ENCODE peak calls at places on chromosome 7, in seven cellular contexts. G is H9, X is mesendoderm, U is neuronal stem cell, F is IMR-90, R is trophoblast cell, E is H1. I is an unnamed sample.

GRCh38 chr7:30933124-30933893 is 21.7 kb downstream of the AQP1 start:
- DNase-seq in G (no peak), X (peak), U (no peak), F (no peak), R (no peak), E (no peak), I (no peak)

GRCh38 chr7:157494506-157495176 is 157.8 kb downstream of the DNAJB6 start:
- DNase-seq in G (no peak), X (no peak), U (no peak), F (no peak), R (no peak), E (no peak), I (no peak)

GRCh38 chr7:32163141-32163806 is 93.1 kb upstream of the PDE1C start:
- DNase-seq in G (no peak), X (peak), U (no peak), F (peak), R (peak), E (no peak), I (peak)

GRCh38 chr7:105261689-105262088 is 127.0 kb downstream of the SRPK2 start:
- DNase-seq in G (no peak), X (peak), U (no peak), F (peak), R (no peak), E (no peak), I (peak)

GRCh38 chr7:99779949-99780348 is 4.0 kb downstream of the CYP3A4 start:
- DNase-seq in G (no peak), X (no peak), U (no peak), F (no peak), R (peak), E (no peak), I (no peak)

GRCh38 chr7:99224263-99224947 is 16.5 kb upstream of the KPNA7 start:
- DNase-seq in G (no peak), X (peak), U (no peak), F (peak), R (peak), E (no peak), I (no peak)

GRCh38 chr7:132393789-132394261 is 182.4 kb downstream of the PLXNA4 start:
- DNase-seq in G (no peak), X (no peak), U (no peak), F (no peak), R (no peak), E (no peak), I (no peak)

GRCh38 chr7:135169936-135170222 is 628 bp downstream of the CYREN start:
- DNase-seq in G (no peak), X (no peak), U (no peak), F (no peak), R (peak), E (no peak), I (no peak)

GRCh38 chr7:13829914-13830603 is 159.4 kb downstream of the ETV1 start:
- DNase-seq in G (no peak), X (no peak), U (no peak), F (peak), R (no peak), E (no peak), I (peak)

GRCh38 chr7:102201576-102201975 is 85.1 kb upstream of the SH2B2 start:
- DNase-seq in G (no peak), X (no peak), U (no peak), F (no peak), R (no peak), E (no peak), I (no peak)

GRCh38 chr7:133827707-133828580 is 299.2 kb upstream of the LRGUK start:
- DNase-seq in G (no peak), X (peak), U (no peak), F (peak), R (no peak), E (no peak), I (no peak)

GRCh38 chr7:137471128-137471527 is 127.6 kb upstream of the PTN start:
- DNase-seq in G (no peak), X (no peak), U (no peak), F (no peak), R (no peak), E (no peak), I (no peak)

GRCh38 chr7:141648276-141649114 is 53.5 kb downstream of the DENND11 start:
- DNase-seq in G (no peak), X (no peak), U (no peak), F (no peak), R (no peak), E (no peak), I (no peak)

GRCh38 chr7:128743112-128743772 is 4.1 kb downstream of the CALU start:
- DNase-seq in G (no peak), X (no peak), U (no peak), F (no peak), R (peak), E (no peak), I (peak)

GRCh38 chr7:30816291-30817059 is 45.3 kb downstream of the MINDY4 start:
- DNase-seq in G (no peak), X (no peak), U (no peak), F (no peak), R (no peak), E (no peak), I (no peak)

GRCh38 chr7:77940647-77941046 is 142.1 kb downstream of the PHTF2 start:
- DNase-seq in G (no peak), X (peak), U (peak), F (peak), R (peak), E (no peak), I (peak)

GRCh38 chr7:116501425-116502167 is 2.1 kb downstream of the CAV2 start:
- DNase-seq in G (no peak), X (no peak), U (no peak), F (peak), R (peak), E (no peak), I (no peak)

GRCh38 chr7:141563956-141564623 is 12.9 kb downstream of the AGK start:
- DNase-seq in G (peak), X (peak), U (no peak), F (no peak), R (no peak), E (no peak), I (no peak)

GRCh38 chr7:24200407-24200806 is 83.6 kb upstream of the NPY start:
- DNase-seq in G (no peak), X (no peak), U (no peak), F (no peak), R (no peak), E (no peak), I (no peak)

GRCh38 chr7:17584822-17585221 is 286.4 kb downstream of the AHR start:
- DNase-seq in G (no peak), X (no peak), U (no peak), F (peak), R (no peak), E (no peak), I (peak)

GRCh38 chr7:132080967-132081668 is 495.2 kb downstream of the PLXNA4 start:
- DNase-seq in G (no peak), X (no peak), U (no peak), F (peak), R (no peak), E (no peak), I (no peak)

GRCh38 chr7:24123061-24123460 is 160.9 kb upstream of the NPY start:
- DNase-seq in G (no peak), X (no peak), U (no peak), F (no peak), R (no peak), E (no peak), I (peak)

GRCh38 chr7:151231964-151232271 is 365 bp upstream of the CHPF2 start:
- DNase-seq in G (no peak), X (no peak), U (no peak), F (no peak), R (no peak), E (no peak), I (no peak)

GRCh38 chr7:81621893-81622292 is 148.0 kb downstream of the HGF start:
- DNase-seq in G (no peak), X (no peak), U (no peak), F (no peak), R (no peak), E (no peak), I (no peak)

GRCh38 chr7:123865517-123866117 is 20.6 kb downstream of the HYAL4 start:
- DNase-seq in G (peak), X (peak), U (peak), F (peak), R (peak), E (no peak), I (peak)

GRCh38 chr7:36129048-36129534 is 24.0 kb upstream of the EEPD1 start:
- DNase-seq in G (no peak), X (no peak), U (no peak), F (peak), R (no peak), E (no peak), I (peak)

GRCh38 chr7:47503283-47503682 is 78.6 kb downstream of the TNS3 start:
- DNase-seq in G (no peak), X (no peak), U (no peak), F (peak), R (no peak), E (no peak), I (peak)

GRCh38 chr7:121305109-121305508 is 23.7 kb upstream of the WNT16 start:
- DNase-seq in G (no peak), X (peak), U (no peak), F (peak), R (no peak), E (no peak), I (no peak)

DNA sequence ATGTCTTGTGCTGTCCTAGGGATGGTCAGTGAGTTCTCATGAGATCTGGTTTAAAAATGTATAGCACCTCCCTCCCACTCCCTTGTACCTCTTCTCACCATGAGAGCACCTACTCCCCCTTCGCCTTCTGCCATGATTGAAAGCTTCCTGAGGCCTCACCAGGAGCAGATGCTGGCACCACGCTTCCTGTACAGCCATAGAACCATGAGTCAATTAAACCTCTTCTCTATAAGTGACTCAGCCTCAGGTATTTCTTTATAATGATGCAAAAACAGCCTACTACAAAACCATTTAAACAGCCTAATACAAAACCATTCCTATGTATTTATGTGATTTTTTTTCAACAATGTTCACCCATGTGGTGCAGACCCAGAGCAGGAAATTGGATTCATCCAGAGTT is 32.0 kb downstream of the KDM7A start:
- DNase-seq in G (no peak), X (no peak), U (no peak), F (no peak), R (peak), E (no peak), I (no peak)
- H2AK5ac ChIP-seq in G (no peak), X (no peak), U (no peak), F (no peak), R (no peak), E (no peak), I (no peak)

DNA sequence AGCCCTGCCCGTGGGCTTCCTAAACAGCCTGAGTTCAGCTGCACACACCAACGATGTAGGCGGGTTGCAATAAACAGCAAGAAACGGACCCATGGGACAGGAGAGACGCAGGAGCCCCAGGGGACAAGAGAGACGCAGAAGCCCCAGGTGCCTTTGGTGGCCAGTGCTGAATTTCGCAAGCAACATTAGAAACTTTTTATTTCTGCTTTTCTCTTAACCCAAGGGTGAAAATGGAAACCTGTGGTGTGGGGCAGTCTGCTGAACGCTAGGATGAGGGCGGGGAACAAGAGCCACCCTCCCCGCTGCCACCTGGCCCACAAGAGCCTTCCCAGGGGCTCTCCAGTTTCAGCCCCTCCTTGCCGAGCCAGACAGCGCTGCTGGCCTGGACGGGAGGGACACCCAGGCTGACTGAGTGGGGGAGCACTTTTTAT is 20.0 kb upstream of the GPR146 start:
- DNase-seq in G (no peak), X (no peak), U (no peak), F (no peak), R (no peak), E (no peak), I (no peak)
- H3K9ac ChIP-seq in G (no peak), X (no peak), U (no peak), F (no peak), R (no peak), E (no peak), I (no peak)

DNA sequence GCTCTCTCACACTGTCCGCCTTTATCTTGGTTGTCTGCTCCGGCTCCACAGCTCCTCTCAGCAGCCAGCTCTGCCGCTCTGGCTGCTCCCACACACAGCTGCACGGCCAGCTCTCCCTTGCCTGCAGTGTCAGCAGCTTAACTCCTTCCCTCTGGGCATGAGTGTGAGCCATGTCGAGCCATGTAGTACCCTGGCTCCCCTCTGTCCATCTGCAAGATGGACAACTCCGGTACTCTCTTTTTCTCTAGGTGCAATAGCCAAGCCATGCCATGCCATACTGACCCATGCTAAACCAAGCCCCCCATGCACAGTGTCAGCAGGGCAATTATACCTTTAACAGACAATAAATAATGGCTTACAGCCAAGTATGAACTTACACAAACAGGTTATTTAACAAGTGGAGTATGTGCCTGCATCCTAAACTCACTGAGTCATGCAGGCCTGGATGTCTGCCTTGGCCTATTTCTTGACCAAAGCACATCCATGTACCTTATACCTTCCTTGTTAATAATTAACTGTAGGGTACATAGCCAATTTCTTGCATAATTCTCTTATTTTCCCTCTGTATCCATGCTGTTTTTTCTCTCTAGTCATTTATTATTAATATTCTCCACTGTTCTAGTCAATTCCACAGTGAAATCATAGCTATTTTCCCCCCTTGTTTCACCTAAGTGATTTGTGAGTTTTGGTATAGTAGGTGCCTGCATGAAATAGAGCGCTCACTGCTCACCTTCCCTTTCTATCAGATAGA is 170.9 kb downstream of the CDK14 start:
- DNase-seq in G (no peak), X (no peak), U (peak), F (peak), R (no peak), E (no peak), I (peak)
- H3K27ac ChIP-seq in G (no peak), X (no peak), U (no peak), F (peak), R (no peak), E (no peak), I (peak)

DNA sequence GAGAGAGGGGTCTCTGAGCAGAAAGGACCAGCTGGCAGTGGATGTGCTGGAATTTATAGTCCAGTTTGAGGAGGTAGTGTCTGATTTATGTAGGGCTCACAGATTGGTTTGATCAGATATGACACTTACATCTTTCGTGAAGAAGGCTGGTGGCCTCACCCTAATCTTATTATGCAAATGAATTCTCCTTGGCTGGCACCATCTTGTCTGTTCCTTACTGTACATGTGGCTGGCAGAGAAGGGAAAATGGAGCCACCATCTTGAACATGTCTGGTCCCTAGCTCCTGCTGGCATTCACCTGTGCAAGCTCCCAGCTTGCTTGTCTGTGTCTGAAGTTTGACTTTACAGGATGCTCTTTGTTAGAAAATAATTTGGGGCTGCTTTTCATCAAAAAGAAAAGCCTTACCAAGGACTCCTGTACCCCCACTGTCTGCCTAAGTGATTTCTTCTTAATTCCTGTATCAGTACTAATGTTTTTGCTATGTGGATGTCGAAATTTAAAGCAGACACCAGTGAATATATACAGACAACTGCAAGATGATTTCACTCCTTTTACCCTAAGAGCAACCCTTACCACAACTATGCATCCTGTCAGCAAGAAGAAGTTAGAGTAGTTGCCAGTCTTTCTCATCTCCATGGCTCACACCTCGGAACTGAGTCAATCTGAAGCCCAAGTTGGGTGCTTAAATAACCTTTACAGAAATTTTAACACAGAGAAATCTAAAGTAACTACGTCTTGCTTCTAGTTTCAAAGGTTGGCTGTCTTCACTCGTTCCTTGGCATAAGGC is 322.0 kb upstream of the SEMA3D start:
- DNase-seq in G (no peak), X (no peak), U (no peak), F (peak), R (no peak), E (no peak), I (peak)
- H2AK5ac ChIP-seq in G (no peak), X (no peak), U (no peak), F (peak), R (no peak), E (no peak), I (no peak)

GRCh38 chr7:74290999-74291441 is 1.8 kb downstream of the CLIP2 start:
- DNase-seq in G (no peak), X (no peak), U (no peak), F (no peak), R (peak), E (no peak), I (no peak)
- H3K9ac ChIP-seq in G (no peak), X (no peak), U (no peak), F (peak), R (no peak), E (no peak), I (peak)

GRCh38 chr7:113891031-113891350 is 27.8 kb downstream of the PPP1R3A start:
- DNase-seq in G (no peak), X (no peak), U (no peak), F (no peak), R (no peak), E (no peak), I (no peak)
- H3K27ac ChIP-seq in G (no peak), X (no peak), U (no peak), F (no peak), R (no peak), E (no peak), I (peak)

GRCh38 chr7:88614736-88615135 is 144.8 kb upstream of the ZNF804B start:
- DNase-seq in G (no peak), X (no peak), U (no peak), F (no peak), R (peak), E (no peak), I (no peak)

GRCh38 chr7:88615336-88615735 is 144.2 kb upstream of the ZNF804B start:
- DNase-seq in G (no peak), X (no peak), U (no peak), F (no peak), R (no peak), E (no peak), I (no peak)

DNA sequence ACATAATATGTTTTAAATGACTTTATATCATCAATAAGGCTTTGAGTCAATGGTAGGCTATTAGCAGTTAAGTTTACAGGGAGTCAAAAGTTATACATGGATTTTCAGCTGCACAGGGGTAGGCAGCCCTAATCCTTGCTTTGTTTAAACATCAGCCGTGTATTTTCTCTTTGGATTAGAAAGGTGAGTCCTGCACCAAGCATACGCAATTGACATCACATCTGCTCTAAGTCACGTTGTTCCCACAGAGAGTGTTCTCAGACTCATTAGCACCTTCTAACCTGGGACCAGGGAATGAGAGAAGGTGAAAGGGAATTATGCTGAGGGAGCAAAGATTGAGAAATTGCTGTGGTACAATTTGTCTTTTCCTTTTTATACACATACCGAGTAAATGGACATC is 148.6 kb upstream of the ZNF804B start:
- DNase-seq in G (no peak), X (no peak), U (no peak), F (no peak), R (no peak), E (no peak), I (no peak)
- H2AK5ac ChIP-seq in G (no peak), X (no peak), U (no peak), F (no peak), R (no peak), E (no peak), I (no peak)

DNA sequence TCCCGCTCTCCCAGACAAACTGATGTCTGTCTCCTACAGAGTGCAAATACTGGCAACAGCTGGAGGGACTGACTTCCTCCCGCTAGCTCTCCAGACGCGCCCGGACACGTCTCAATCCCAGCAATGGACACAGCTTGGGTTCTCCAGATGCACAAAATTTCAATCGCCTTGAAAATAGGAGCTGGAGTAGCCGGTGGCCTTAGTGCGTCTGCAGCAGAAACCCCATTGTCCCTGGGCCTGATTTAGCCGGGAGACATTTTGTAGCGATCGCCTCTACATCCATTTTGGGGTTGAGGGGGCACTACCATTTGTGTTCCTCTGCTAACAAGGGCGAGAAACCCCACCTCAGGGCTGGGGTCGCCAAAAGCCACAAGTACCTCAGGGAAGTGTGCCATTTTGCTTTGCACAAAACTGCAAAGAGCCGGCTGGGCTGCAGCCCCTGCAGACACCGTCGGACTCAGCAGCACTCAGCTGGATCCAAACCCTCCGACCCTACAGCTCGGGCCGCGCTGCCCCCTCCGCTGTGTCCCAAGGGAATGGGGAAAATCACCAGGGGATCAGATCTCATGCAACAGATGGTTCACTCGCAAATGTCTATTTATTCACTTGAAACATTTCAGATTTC is 5.9 kb downstream of the CPA2 start:
- DNase-seq in G (peak), X (no peak), U (no peak), F (no peak), R (peak), E (no peak), I (peak)
- H3K9ac ChIP-seq in G (peak), X (peak), U (peak), F (peak), R (no peak), E (peak), I (peak)

I was measured in mesenchymal stem cell.